ENCODE peak calls at places on chromosomes 6 and 20, in five cellular contexts. Z is Peyer's patch, I is HCT116, N is breast epithelium, V is transverse colon. Y is an unnamed sample.

GRCh38 chr6:13277231-13277630 is 51.1 kb downstream of the TBC1D7 start:
- DNase-seq in Z (no peak), N (no peak), I (no peak), V (no peak), Y (no peak)

GRCh38 chr20:45892049-45892816 is 1.1 kb downstream of the CTSA start:
- DNase-seq in V (peak; percentile 40), N (no peak), I (no peak), Z (no peak), Y (no peak)

GRCh38 chr6:43127180-43127579 is 43.9 kb upstream of the SRF start:
- DNase-seq in V (no peak), Z (no peak), N (peak; percentile 73), I (no peak), Y (no peak)

GRCh38 chr6:146955570-146955969 is 248.6 kb upstream of the STXBP5 start:
- DNase-seq in I (no peak), Z (no peak), N (no peak), V (no peak), Y (no peak)

GRCh38 chr6:79608334-79609224 is 22.6 kb upstream of the SH3BGRL2 start:
- DNase-seq in V (peak; percentile 72), Z (no peak), N (no peak), I (no peak), Y (no peak)

GRCh38 chr6:97919631-97920030 is 636.6 kb upstream of the MMS22L start:
- DNase-seq in Z (no peak), V (no peak), I (no peak), N (no peak), Y (no peak)

GRCh38 chr6:12957321-12958051 is 240.9 kb downstream of the PHACTR1 start:
- DNase-seq in V (peak; percentile 26), Z (peak; percentile 17), I (no peak), N (no peak), Y (peak; percentile 87)

GRCh38 chr6:68533339-68533795 is 101.7 kb upstream of the ADGRB3 start:
- DNase-seq in Z (no peak), I (no peak), N (no peak), V (no peak), Y (peak; percentile 39)

GRCh38 chr6:88380083-88380482 is 213.9 kb upstream of the CNR1 start:
- DNase-seq in N (peak; percentile 19), Z (no peak), V (no peak), I (no peak), Y (peak; percentile 54)

GRCh38 chr6:161091972-161092701 is 100.6 kb downstream of the MAP3K4 start:
- DNase-seq in N (no peak), I (no peak), Z (no peak), V (no peak), Y (no peak)

GRCh38 chr6:101513181-101513580 is 119.7 kb downstream of the GRIK2 start:
- DNase-seq in I (no peak), N (no peak), V (no peak), Z (no peak), Y (no peak)

GRCh38 chr20:20525214-20525613 is 157.3 kb downstream of the INSM1 start:
- DNase-seq in I (no peak), V (no peak), Z (no peak), N (no peak), Y (no peak)

GRCh38 chr6:145278163-145278807 is 457.0 kb downstream of the EPM2A start:
- DNase-seq in V (no peak), N (no peak), I (no peak), Z (no peak), Y (no peak)

GRCh38 chr6:111985202-111985731 is 68.6 kb upstream of the CCN6 start:
- DNase-seq in V (no peak), N (peak; percentile 81), Z (no peak), I (peak; percentile 95), Y (no peak)
- TF ChIP-seq CTCF in V (no peak), N (peak; percentile 21), Z (no peak), I (no peak), Y (no peak)

GRCh38 chr6:108562503-108562993 is 1.8 kb downstream of the FOXO3 start:
- DNase-seq in N (peak; percentile 78), V (peak; percentile 65), Z (peak; percentile 34), I (peak; percentile 69), Y (peak; percentile 77)

GRCh38 chr6:108565893-108566292 is 5.2 kb downstream of the FOXO3 start:
- DNase-seq in V (peak; percentile 36), Z (peak; percentile 26), I (no peak), N (peak; percentile 61), Y (no peak)

GRCh38 chr6:108565091-108565766 is 4.5 kb downstream of the FOXO3 start:
- DNase-seq in I (no peak), V (no peak), Z (peak; percentile 50), N (no peak), Y (no peak)

GRCh38 chr6:108563292-108563691 is 2.6 kb downstream of the FOXO3 start:
- DNase-seq in V (no peak), N (no peak), I (no peak), Z (no peak), Y (no peak)

DNA sequence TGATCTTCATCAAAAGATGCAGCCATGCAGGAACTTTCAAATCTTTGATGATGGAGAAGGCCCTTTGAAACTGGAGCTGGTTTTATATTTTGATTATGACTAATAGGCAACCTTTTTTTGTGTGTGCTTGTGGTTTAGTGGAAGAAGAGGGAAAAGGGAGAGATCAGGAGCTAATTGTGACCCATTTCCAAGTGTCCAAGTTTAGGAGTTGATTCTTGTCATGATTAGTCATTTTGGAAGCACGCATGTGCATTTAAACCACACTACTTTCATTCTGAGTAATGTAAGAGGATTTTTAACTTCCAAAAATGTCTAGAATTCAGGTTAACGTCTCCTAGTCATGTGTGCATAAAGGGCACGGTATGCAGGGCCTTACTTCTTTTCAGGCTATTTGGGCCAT is 3.5 kb downstream of the FOXO3 start:
- DNase-seq in N (no peak), Z (no peak), I (peak; percentile 76), V (no peak), Y (no peak)
- H3K27ac ChIP-seq in N (peak overlapping the region; percentile 41), Z (peak overlapping the region; percentile 98), I (peak overlapping the region; percentile 52), V (peak overlapping the region; percentile 99), Y (peak overlapping the region; percentile 100)

GRCh38 chr20:18188446-18188845 is 50.8 kb downstream of the KAT14 start:
- DNase-seq in I (no peak), V (no peak), Z (no peak), N (no peak), Y (no peak)
- H3K4me3 ChIP-seq in I (no peak overlapping the region), V (no peak overlapping the region), Z (no peak overlapping the region), N (no peak overlapping the region), Y (no peak overlapping the region)

DNA sequence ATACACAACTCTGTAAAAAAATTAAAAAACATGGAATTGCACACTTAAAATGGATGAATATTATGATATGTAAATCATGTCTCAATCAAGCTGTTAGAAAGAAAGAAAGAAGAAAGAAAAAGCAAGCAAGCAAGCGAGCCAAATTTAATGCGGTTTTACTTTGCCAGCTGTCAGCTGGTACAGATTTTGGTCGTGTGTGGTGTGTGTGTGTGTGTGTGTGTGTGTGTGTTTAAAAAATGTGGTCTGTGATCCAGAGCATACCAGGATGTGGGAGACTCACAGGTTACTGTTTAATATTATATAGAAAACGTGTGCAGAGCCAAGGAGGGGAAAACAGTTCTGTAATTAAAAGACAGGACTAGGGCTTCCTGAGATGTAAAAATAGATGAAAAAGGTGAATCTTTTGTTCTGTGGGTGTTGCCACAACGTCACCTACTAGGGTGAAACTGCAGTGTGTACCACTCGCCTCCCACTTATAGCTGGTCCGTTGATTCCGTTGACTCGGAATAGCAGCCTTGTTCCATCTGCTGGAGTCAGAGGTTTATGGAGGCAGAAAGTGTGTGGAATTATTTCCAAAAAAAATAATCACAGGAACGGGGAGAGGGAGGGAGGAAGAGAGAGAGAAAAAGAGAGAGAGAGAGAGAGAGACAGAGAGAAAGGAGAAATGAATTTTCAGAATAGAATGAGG is 197.7 kb downstream of the BCAS1 start:
- DNase-seq in Z (peak; percentile 54), V (no peak), N (no peak), I (no peak), Y (no peak)
- TF ChIP-seq CTCF in Z (no peak), V (no peak), N (no peak), I (no peak), Y (no peak)

GRCh38 chr20:10089871-10090587 is 55.2 kb downstream of the ANKEF1 start:
- DNase-seq in V (no peak), N (no peak), Z (no peak), I (no peak), Y (no peak)
- H3K27ac ChIP-seq in V (no peak overlapping the region), N (no peak overlapping the region), Z (no peak overlapping the region), I (no peak overlapping the region), Y (no peak overlapping the region)

GRCh38 chr6:44897286-44897685 is 430.8 kb upstream of the RUNX2 start:
- DNase-seq in N (no peak), I (no peak), V (no peak), Z (no peak), Y (no peak)
- H3K4me3 ChIP-seq in N (no peak overlapping the region), I (no peak overlapping the region), V (no peak overlapping the region), Z (no peak overlapping the region), Y (no peak overlapping the region)

DNA sequence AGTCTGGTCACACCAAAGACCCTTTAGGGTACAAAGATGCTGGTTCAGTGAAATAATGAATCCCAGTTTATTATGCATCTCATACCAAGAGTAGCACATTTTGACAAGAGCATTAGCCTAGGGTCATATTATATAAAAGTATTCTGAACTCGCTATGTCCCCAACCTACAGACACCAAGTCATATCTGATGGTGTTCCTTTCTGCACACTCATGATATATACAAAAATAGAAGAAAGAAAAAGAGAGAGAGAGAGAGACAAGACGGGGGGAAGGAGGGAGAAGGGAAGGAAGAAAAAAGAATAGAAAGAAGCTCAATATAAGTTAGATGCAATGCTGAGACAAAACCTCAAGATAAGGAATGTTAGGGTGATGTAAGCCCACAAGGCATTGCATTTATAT is 131.1 kb downstream of the DST start:
- DNase-seq in V (no peak), I (no peak), N (no peak), Z (no peak), Y (no peak)
- TF ChIP-seq CTCF in V (no peak), I (no peak), N (no peak), Z (no peak), Y (no peak)

GRCh38 chr20:31682352-31682751 is 40.3 kb downstream of the BCL2L1 start:
- DNase-seq in I (no peak), V (no peak), N (no peak), Z (no peak), Y (no peak)
- H3K27ac ChIP-seq in I (no peak overlapping the region), V (no peak overlapping the region), N (peak overlapping the region; percentile 39), Z (no peak overlapping the region), Y (peak overlapping the region; percentile 24)

GRCh38 chr6:21937466-21937865 is 343.9 kb downstream of the SOX4 start:
- DNase-seq in I (no peak), Z (no peak), N (no peak), V (no peak), Y (no peak)
- H3K4me3 ChIP-seq in I (no peak overlapping the region), Z (no peak overlapping the region), N (no peak overlapping the region), V (no peak overlapping the region), Y (no peak overlapping the region)

DNA sequence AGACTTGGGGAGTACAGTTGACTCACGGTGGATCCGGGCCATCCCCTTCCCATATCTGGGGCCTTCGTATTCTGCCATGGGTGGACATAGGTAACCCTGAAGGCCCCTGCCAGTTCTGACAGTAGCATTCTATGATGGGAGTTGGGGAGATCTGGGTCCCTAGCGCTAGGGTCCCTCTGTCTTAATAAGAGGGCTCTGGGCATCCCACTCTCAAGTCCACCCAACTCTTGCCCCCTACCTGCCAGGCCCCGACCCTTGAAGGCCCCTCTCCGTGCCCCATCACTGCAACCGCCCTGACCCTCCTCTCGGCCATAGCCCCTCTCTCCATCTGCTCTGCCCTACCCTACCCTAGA is 6.5 kb upstream of the CAPN11 start:
- DNase-seq in V (no peak), Z (no peak), I (no peak), N (no peak), Y (no peak)
- TF ChIP-seq CTCF in V (no peak), Z (no peak), I (no peak), N (no peak), Y (no peak)